ENCODE peak calls at places on chromosomes 1 and 21, in nine cellular contexts. L, Y, H, R, F, M, O, V and D are unnamed samples. For H3K4me1, the result is how much of the 10 kb centered on the place peaks cover.

GRCh38 chr1:112581530-112582192 is 37.3 kb downstream of the ST7L start:
- DNase-seq in L (peak), V (no peak), H (no peak), R (peak), M (no peak), O (peak), F (no peak), Y (no peak), D (no peak)

GRCh38 chr1:37498872-37499617 is 15.5 kb downstream of the MEAF6 start:
- DNase-seq in Y (no peak), L (peak), M (no peak), O (peak), F (no peak), H (peak), V (no peak), R (peak), D (no peak)

GRCh38 chr1:172144445-172145060 is 275.9 kb upstream of the C1orf105 start:
- DNase-seq in Y (no peak), L (peak), M (no peak), O (peak), V (no peak), F (no peak), H (peak), R (peak), D (no peak)

GRCh38 chr1:224182057-224182865 is 779 bp upstream of the DEGS1 start:
- DNase-seq in V (peak), Y (no peak), L (no peak), F (peak), H (no peak), O (no peak), R (no peak), M (peak), D (no peak)

GRCh38 chr1:180922637-180923023 is 9.9 kb downstream of the KIAA1614 start:
- DNase-seq in L (no peak), Y (no peak), M (no peak), H (no peak), F (no peak), O (no peak), R (no peak), V (no peak), D (no peak)

GRCh38 chr1:99603699-99604595 is 42.0 kb upstream of the PALMD start:
- DNase-seq in F (no peak), L (peak), O (peak), M (no peak), Y (no peak), R (peak), V (no peak), H (no peak), D (no peak)

GRCh38 chr1:86970938-86971337 is 56.5 kb downstream of the HS2ST1 start:
- DNase-seq in H (no peak), R (no peak), V (no peak), Y (no peak), L (no peak), M (no peak), O (no peak), F (no peak), D (no peak)

GRCh38 chr1:186286615-186287317 is 88.3 kb downstream of the TPR start:
- DNase-seq in V (no peak), O (peak), R (peak), L (peak), Y (no peak), F (no peak), H (no peak), M (no peak), D (no peak)

GRCh38 chr1:80639777-80640533 is 1160.8 kb upstream of the ADGRL2 start:
- DNase-seq in M (no peak), O (no peak), F (no peak), H (no peak), R (no peak), L (no peak), V (no peak), Y (no peak), D (no peak)

GRCh38 chr1:211487082-211487481 is 4.9 kb downstream of the RD3 start:
- DNase-seq in L (no peak), Y (no peak), R (no peak), H (no peak), V (no peak), M (no peak), O (no peak), F (no peak), D (no peak)

GRCh38 chr1:97139512-97139911 is 417.9 kb downstream of the PTBP2 start:
- DNase-seq in M (no peak), H (no peak), O (peak), Y (no peak), V (no peak), R (no peak), L (peak), F (no peak), D (no peak)

GRCh38 chr1:185292237-185292636 is 24.8 kb downstream of the IVNS1ABP start:
- DNase-seq in V (no peak), M (no peak), O (no peak), R (no peak), L (no peak), H (no peak), F (no peak), Y (no peak), D (no peak)

GRCh38 chr1:21514245-21514644 is 5.0 kb downstream of the ALPL start:
- DNase-seq in V (no peak), M (no peak), L (no peak), Y (no peak), F (no peak), O (no peak), H (no peak), R (no peak), D (no peak)

GRCh38 chr1:59188413-59189213 is 108.3 kb upstream of the FGGY start:
- DNase-seq in Y (no peak), M (no peak), H (no peak), O (no peak), F (no peak), V (no peak), R (no peak), L (no peak), D (no peak)

GRCh38 chr1:181139631-181140051 is 51.1 kb downstream of the IER5 start:
- DNase-seq in F (no peak), H (no peak), L (no peak), R (peak), O (peak), Y (peak), M (no peak), V (no peak), D (no peak)

GRCh38 chr21:41537356-41537755 is 29.4 kb upstream of the TMPRSS2 start:
- DNase-seq in V (no peak), R (no peak), F (no peak), O (no peak), M (no peak), H (no peak), L (no peak), Y (no peak), D (no peak)

GRCh38 chr1:115797491-115797890 is 29.0 kb upstream of the CASQ2 start:
- DNase-seq in Y (no peak), M (no peak), F (no peak), H (no peak), L (no peak), O (no peak), V (no peak), R (no peak), D (no peak)

GRCh38 chr1:15337656-15338402 is 71.9 kb upstream of the EFHD2 start:
- DNase-seq in V (no peak), O (peak), R (peak), F (no peak), L (peak), M (no peak), Y (no peak), H (no peak), D (no peak)

GRCh38 chr1:90371106-90371813 is 345.8 kb downstream of the BARHL2 start:
- DNase-seq in R (no peak), V (no peak), O (peak), Y (no peak), M (no peak), L (no peak), F (no peak), H (no peak), D (no peak)

GRCh38 chr1:184210048-184210447 is 158.5 kb downstream of the TSEN15 start:
- DNase-seq in R (peak), V (no peak), O (peak), F (no peak), L (peak), Y (no peak), M (no peak), H (no peak), D (no peak)

GRCh38 chr1:228336308-228337030 is 70.2 kb downstream of the TRIM11 start:
- DNase-seq in O (peak), Y (no peak), M (no peak), V (no peak), L (no peak), F (no peak), R (peak), H (peak), D (no peak)

GRCh38 chr1:66767590-66767989 is 15.3 kb downstream of the DYNLT5 start:
- DNase-seq in F (no peak), O (no peak), R (no peak), M (no peak), Y (no peak), H (no peak), L (no peak), V (no peak), D (no peak)

GRCh38 chr1:69459244-69459643 is 108.5 kb upstream of the LRRC7 start:
- DNase-seq in O (no peak), V (no peak), F (no peak), M (no peak), H (no peak), R (no peak), L (no peak), Y (no peak), D (no peak)

GRCh38 chr1:6955357-6956154 is 170.3 kb downstream of the CAMTA1 start:
- DNase-seq in Y (no peak), R (no peak), L (no peak), O (no peak), F (no peak), M (no peak), H (no peak), V (no peak), D (no peak)

GRCh38 chr1:109991400-109991925 is 6.9 kb downstream of the AHCYL1 start:
- DNase-seq in Y (no peak), H (no peak), V (no peak), F (no peak), M (no peak), O (no peak), L (no peak), R (no peak), D (no peak)

GRCh38 chr1:236148471-236148847 is 6.1 kb downstream of the GPR137B start:
- DNase-seq in L (peak), M (no peak), R (no peak), F (no peak), O (peak), H (no peak), Y (no peak), V (no peak), D (no peak)

DNA sequence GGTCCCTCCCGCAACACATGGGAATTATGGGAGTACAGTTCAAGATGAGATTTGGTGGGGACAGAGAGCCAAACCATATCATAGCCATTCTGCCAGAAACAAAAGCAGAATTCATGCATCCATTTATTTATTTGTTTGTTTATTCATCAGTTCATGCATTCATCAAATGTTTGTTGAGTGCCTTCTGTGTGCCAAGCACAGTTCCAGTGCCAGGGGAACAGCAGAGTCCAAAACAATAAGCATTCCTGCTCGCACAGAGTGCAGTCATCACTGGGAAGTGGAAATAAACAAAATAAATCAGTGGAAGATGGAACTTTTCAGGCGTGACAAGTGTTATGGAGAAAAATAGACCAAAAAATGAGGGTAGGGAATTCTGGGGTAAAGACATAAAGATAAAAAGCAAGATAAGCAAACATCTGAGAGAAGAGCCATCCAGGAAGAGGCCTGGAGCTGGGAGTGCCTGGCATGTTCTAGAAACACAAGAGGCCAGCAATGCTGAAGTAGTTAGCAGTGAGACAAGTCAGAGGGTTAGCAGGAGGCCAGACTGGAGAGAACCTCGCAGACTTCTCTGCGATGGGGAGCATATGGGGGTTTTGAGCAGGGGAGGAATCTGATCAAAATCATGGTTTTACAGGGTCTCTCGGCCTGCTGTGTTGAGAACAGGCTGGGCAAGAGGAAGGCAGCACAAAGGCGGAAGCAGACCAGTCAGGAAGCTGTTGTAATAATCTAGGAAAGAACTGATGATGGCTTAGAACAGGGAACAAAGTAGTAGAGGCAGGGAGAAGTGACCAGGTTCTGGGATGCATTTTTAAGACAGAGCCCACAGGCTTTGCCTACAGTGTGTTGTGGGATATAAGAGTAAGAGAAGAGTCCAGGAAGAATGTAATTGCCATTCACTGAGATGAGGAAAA is 113.2 kb downstream of the GLUL start:
- DNase-seq in M (no peak), R (no peak), V (no peak), Y (no peak), F (no peak), L (no peak), H (no peak), O (no peak), D (no peak)
- H3K27ac ChIP-seq in M (no peak), R (no peak), V (no peak), Y (no peak), F (no peak), L (no peak), H (no peak), O (no peak), D (no peak)

DNA sequence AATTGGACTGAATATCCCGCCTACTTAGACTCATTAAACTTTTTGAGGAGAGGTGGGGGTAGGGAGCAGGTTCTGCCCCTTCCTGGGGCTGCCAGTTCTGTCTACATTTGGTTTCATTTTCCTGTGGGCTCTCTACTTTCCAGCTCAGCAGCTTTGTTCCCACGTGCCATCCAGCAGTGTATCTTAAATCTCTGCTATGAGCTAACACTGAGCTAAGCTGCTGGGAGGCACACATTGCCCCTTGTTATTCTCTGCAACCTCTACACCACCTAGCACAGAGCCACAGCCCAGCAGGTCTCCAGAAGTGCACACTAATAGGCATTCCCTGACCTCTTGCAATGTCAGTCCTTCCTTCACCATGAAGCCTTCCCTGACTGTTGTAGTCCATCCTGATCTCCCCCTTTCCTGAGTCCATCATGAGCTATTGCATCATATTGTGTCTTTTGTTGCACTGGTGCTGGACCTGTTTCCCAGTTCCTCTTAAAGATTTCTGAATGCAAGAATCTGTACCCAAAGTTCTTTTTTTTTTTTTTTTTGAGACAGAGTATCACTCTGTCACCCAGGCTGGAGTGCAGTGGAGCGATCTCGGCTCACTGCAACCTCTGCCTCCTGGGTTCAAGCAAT is 28.7 kb upstream of the NRDC start:
- DNase-seq in L (peak), Y (no peak), R (peak), F (no peak), H (no peak), V (no peak), M (no peak), O (peak), D (no peak)
- H3K4me1 ChIP-seq in L (under half), Y (under half), R (under half), F (under half), H (under half), V (under half), M (under half), O (under half), D (under half)

DNA sequence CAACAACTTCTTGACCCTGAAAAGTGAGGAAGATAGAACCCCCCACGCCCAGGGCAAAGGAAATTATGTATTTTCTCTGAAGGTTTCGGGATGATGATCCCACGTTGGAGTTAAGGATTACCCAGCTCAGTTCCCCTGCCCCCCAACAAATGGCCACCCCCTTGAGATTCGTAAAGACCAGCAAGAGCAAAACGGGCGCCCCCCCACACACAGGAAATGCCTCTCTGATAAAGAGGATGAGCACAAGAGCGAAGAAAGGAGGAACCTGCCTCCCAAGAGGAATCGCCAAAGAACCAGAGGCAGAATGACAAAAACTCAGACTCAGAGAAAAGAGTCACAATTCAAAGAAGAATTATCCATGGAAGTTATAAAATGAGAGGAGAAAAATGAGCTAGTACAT is 576.9 kb downstream of the MATN1 start:
- DNase-seq in L (no peak), O (no peak), H (no peak), R (no peak), F (no peak), V (no peak), M (no peak), Y (no peak), D (no peak)
- H3K27ac ChIP-seq in L (no peak), O (no peak), H (no peak), R (no peak), F (no peak), V (no peak), M (no peak), Y (no peak), D (no peak)

GRCh38 chr1:25098717-25099116 is 133.6 kb downstream of the SYF2 start:
- DNase-seq in H (no peak), M (no peak), O (no peak), V (no peak), F (no peak), R (peak), L (no peak), Y (no peak), D (no peak)
- H3K4me1 ChIP-seq in H (under half), M (half or more), O (under half), V (under half), F (half or more), R (under half), L (under half), Y (under half), D (under half)

DNA sequence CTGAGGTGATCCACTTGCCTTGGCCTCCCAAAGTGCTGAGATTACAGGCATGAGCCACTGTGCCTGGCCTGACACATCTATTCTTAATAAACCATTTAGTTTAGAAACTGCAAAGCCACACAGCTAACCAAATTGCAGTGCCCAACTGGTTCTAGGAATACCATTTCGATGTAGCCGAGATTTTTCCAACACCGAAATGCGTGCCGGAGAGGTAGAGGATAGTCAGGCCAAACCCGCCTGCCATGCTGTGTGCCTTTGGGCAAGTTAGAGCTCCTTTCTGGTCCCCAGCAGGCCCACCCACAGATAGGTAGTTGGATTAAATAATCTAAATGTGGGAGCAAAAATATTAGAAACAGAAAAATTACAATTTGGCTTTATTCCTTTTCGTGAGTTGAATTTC is 254.4 kb downstream of the FOXD2 start:
- DNase-seq in V (no peak), L (no peak), R (no peak), H (no peak), F (no peak), O (no peak), M (no peak), Y (peak), D (no peak)
- H3K27ac ChIP-seq in V (no peak), L (no peak), R (no peak), H (no peak), F (no peak), O (no peak), M (no peak), Y (no peak), D (no peak)